ENCODE peak calls at places on chromosomes 6 and 20, in four cellular contexts. Z is A549, D is WTC11, C is K562. K is an unnamed sample.

GRCh38 chr6:6003334-6004146 is 3.2 kb downstream of the NRN1 start:
- DNase-seq in Z (no peak), D (peak; percentile 66), C (no peak), K (no peak)

GRCh38 chr20:54179946-54180345 is 6.2 kb upstream of the CYP24A1 start:
- DNase-seq in Z (no peak), D (no peak), C (no peak), K (no peak)

GRCh38 chr6:144151010-144151727 is 852 bp downstream of the STX11 start:
- DNase-seq in Z (no peak), D (no peak), C (peak; percentile 48), K (no peak)

GRCh38 chr20:6819599-6819998 is 52.1 kb downstream of the BMP2 start:
- DNase-seq in Z (no peak), D (no peak), C (no peak), K (peak; percentile 15)

GRCh38 chr6:121516331-121516730 is 80.9 kb downstream of the GJA1 start:
- DNase-seq in Z (no peak), D (no peak), C (no peak), K (no peak)

GRCh38 chr6:82246802-82247633 is 526 bp downstream of the IBTK start:
- DNase-seq in Z (peak; percentile 40), D (peak; percentile 67), C (peak; percentile 81), K (peak; percentile 83)

GRCh38 chr6:149212892-149213786 is 104.4 kb upstream of the TAB2 start:
- DNase-seq in Z (no peak), D (no peak), C (no peak), K (no peak)

GRCh38 chr6:24378473-24379097 is 20.7 kb upstream of the DCDC2 start:
- DNase-seq in Z (no peak), D (no peak), C (no peak), K (peak; percentile 45)

GRCh38 chr20:61755971-61756421 is 309.7 kb downstream of the TAF4 start:
- DNase-seq in Z (no peak), D (no peak), C (no peak), K (no peak)

GRCh38 chr6:8939615-8940014 is 504.3 kb upstream of the SLC35B3 start:
- DNase-seq in Z (peak; percentile 1), D (no peak), C (no peak), K (peak; percentile 21)

GRCh38 chr6:31007694-31008093 is 2.6 kb upstream of the MUC22 start:
- DNase-seq in Z (peak; percentile 46), D (no peak), C (no peak), K (no peak)

GRCh38 chr20:33732166-33732970 is 572 bp downstream of the ZNF341 start:
- DNase-seq in Z (peak; percentile 18), D (peak; percentile 84), C (peak; percentile 92), K (peak; percentile 82)

GRCh38 chr6:160005861-160006540 is 37.1 kb downstream of the IGF2R start:
- DNase-seq in Z (no peak), D (peak; percentile 40), C (no peak), K (no peak)

GRCh38 chr6:74946961-74947360 is 258.9 kb downstream of the COL12A1 start:
- DNase-seq in Z (no peak), D (no peak), C (no peak), K (peak; percentile 4)

GRCh38 chr6:52317841-52318581 is 33.5 kb upstream of the MCM3 start:
- DNase-seq in Z (peak; percentile 13), D (no peak), C (no peak), K (peak; percentile 63)

GRCh38 chr20:52899221-52899620 is 72.9 kb upstream of the TSHZ2 start:
- DNase-seq in Z (no peak), D (no peak), C (no peak), K (no peak)

GRCh38 chr6:121726596-121726995 is 291.1 kb downstream of the GJA1 start:
- DNase-seq in Z (no peak), D (no peak), C (no peak), K (no peak)

GRCh38 chr20:34637245-34638185 is 39.4 kb downstream of the PIGU start:
- DNase-seq in Z (no peak), D (no peak), C (no peak), K (peak; percentile 90)

GRCh38 chr6:127515794-127516675 is 3.1 kb downstream of the MTCL3 start:
- DNase-seq in Z (no peak), D (peak; percentile 75), C (peak; percentile 34), K (no peak)

GRCh38 chr6:54188832-54189231 is 77.6 kb downstream of the MLIP start:
- DNase-seq in Z (no peak), D (no peak), C (no peak), K (no peak)

GRCh38 chr6:21441386-21441785 is 152.2 kb upstream of the SOX4 start:
- DNase-seq in Z (no peak), D (no peak), C (no peak), K (no peak)

GRCh38 chr6:133512410-133513016 is 271.4 kb downstream of the EYA4 start:
- DNase-seq in Z (peak; percentile 7), D (peak; percentile 58), C (peak; percentile 42), K (peak; percentile 46)

GRCh38 chr20:1533059-1533458 is 24.4 kb downstream of the SIRPD start:
- DNase-seq in Z (no peak), D (no peak), C (peak; percentile 4), K (no peak)

GRCh38 chr6:27873101-27874030 is 38.8 kb downstream of the OR2B2 start:
- DNase-seq in Z (no peak), D (peak; percentile 73), C (no peak), K (no peak)

GRCh38 chr6:83071023-83071422 is 3.6 kb downstream of the DOP1A start:
- DNase-seq in Z (no peak), D (no peak), C (no peak), K (no peak)

GRCh38 chr6:5671162-5671561 is 335.6 kb downstream of the NRN1 start:
- DNase-seq in Z (no peak), D (no peak), C (peak; percentile 63), K (peak; percentile 28)

GRCh38 chr20:32087117-32087516 is 22.4 kb upstream of the TM9SF4 start:
- DNase-seq in Z (no peak), D (no peak), C (no peak), K (no peak)

GRCh38 chr6:1724616-1725015 is 114.9 kb downstream of the FOXC1 start:
- DNase-seq in Z (no peak), D (no peak), C (no peak), K (no peak)

GRCh38 chr20:34437330-34437986 is 74.4 kb downstream of the ITCH start:
- DNase-seq in Z (no peak), D (no peak), C (no peak), K (no peak)

GRCh38 chr20:24316731-24317130 is 152.7 kb upstream of the SYNDIG1 start:
- DNase-seq in Z (no peak), D (no peak), C (no peak), K (no peak)

GRCh38 chr6:64081459-64081858 is 445.9 kb downstream of the PHF3 start:
- DNase-seq in Z (no peak), D (no peak), C (no peak), K (no peak)

GRCh38 chr6:10258341-10258740 is 156.5 kb downstream of the TFAP2A start:
- DNase-seq in Z (no peak), D (no peak), C (no peak), K (no peak)

GRCh38 chr20:50133474-50134217 is 19.9 kb downstream of the PEDS1 start:
- DNase-seq in Z (no peak), D (no peak), C (no peak), K (no peak)

GRCh38 chr6:125858427-125859320 is 67.9 kb downstream of the NCOA7 start:
- DNase-seq in Z (peak; percentile 85), D (peak; percentile 75), C (peak; percentile 85), K (peak; percentile 80)

GRCh38 chr6:142336183-142336582 is 34.4 kb downstream of the ADGRG6 start:
- DNase-seq in Z (no peak), D (no peak), C (no peak), K (no peak)

GRCh38 chr6:56594699-56595098 is 48.0 kb downstream of the DST start:
- DNase-seq in Z (no peak), D (no peak), C (no peak), K (no peak)

GRCh38 chr6:56593801-56594318 is 48.8 kb downstream of the DST start:
- DNase-seq in Z (no peak), D (no peak), C (no peak), K (no peak)

DNA sequence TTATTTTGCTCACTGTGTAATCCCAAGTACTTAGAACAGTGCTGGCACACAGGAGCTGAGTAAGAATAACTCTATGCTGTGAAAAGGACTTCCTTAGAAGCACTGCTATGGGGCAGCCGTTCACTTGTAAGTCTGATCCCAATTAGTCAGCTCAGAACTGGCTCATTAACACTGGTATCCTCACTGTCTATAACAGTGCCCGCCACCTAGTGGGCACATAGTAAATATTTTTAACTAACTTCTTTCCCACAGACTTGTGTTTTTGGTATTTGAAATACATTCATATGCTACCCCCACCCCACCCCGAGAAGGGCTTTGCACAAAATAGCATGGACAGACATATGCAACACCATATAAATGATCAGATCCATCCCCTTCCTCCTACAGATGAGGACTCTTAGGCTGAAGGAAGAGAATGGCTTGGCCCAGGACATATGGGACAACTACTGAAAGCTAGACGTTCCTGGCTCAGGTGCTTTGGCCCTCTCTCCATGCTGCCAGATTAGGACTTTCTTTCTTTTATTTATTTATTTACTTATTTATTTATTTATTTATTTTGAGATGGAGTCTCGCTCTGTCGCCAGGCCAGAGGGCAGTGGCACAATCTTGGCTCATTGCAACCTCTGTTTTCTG is 47.1 kb downstream of the DST start:
- DNase-seq in Z (peak; percentile 5), D (peak; percentile 24), C (peak; percentile 67), K (peak; percentile 43)
- TF ChIP-seq NR3C1 in Z (no peak), D (no peak), C (no peak), K (no peak)

GRCh38 chr6:169961772-169962561 is 210.5 kb downstream of the ERMARD start:
- DNase-seq in Z (no peak), D (peak; percentile 70), C (no peak), K (no peak)
- TF ChIP-seq NR3C1 in Z (no peak), D (no peak), C (no peak), K (no peak)

GRCh38 chr6:161057103-161058091 is 65.8 kb downstream of the MAP3K4 start:
- DNase-seq in Z (no peak), D (no peak), C (peak; percentile 18), K (no peak)
- TF ChIP-seq NR3C1 in Z (no peak), D (no peak), C (no peak), K (no peak)

DNA sequence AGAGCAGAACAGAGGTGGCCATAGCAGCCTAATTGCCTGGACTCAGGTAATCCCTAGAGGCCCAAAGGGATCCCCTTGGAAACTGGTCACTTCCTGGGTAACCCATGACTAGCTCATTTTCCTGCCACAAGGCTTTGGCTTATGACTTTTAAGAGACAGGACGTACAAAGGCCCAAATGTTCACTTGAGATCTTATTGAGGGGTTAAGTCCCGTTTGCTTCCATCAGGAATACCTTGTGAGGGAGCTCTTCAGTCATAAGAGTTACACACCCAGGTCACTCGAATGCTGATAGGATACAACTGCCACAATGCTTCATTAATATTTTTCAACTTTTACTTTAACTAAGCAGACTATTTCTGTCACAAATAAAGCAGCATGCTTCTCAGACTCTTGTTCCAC is 51.7 kb downstream of the TMEM170B start:
- DNase-seq in Z (no peak), D (no peak), C (no peak), K (no peak)
- TF ChIP-seq NR3C1 in Z (no peak), D (no peak), C (no peak), K (no peak)

GRCh38 chr6:113734886-113735481 is 122.2 kb upstream of the MARCKS start:
- DNase-seq in Z (no peak), D (no peak), C (no peak), K (no peak)
- TF ChIP-seq NR3C1 in Z (no peak), D (no peak), C (no peak), K (no peak)

K was measured in HepG2.